ENCODE peak calls at places on chromosomes 3 and 15, in five cellular contexts. I is IMR-90, E is H1, O is K562, R is HepG2. H is an unnamed sample.

GRCh38 chr3:154122912-154123559 is 1.8 kb downstream of the ARHGEF26 start:
- DNase-seq in E (no peak), R (peak; percentile 1), O (no peak), I (peak; percentile 15), H (no peak)

GRCh38 chr3:76107935-76108570 is 322.7 kb upstream of the ZNF717 start:
- DNase-seq in R (peak; percentile 1), E (no peak), O (peak; percentile 1), I (peak; percentile 61), H (peak; percentile 1)

GRCh38 chr3:139101396-139101795 is 56.7 kb upstream of the PRR23C start:
- DNase-seq in I (no peak), E (no peak), R (no peak), O (no peak), H (no peak)

GRCh38 chr3:179739816-179740594 is 87.2 kb downstream of the USP13 start:
- DNase-seq in I (no peak), E (no peak), R (peak; percentile 91), O (no peak), H (no peak)

GRCh38 chr3:94115482-94115881 is 52.6 kb downstream of the NSUN3 start:
- DNase-seq in R (no peak), I (peak; percentile 27), O (peak; percentile 6), E (no peak), H (peak; percentile 32)

GRCh38 chr3:158419820-158420653 is 151.0 kb upstream of the MLF1 start:
- DNase-seq in E (no peak), R (no peak), O (no peak), I (no peak), H (no peak)

GRCh38 chr3:46673151-46674030 is 20.1 kb downstream of the ALS2CL start:
- DNase-seq in E (no peak), R (no peak), I (no peak), O (no peak), H (no peak)

GRCh38 chr15:49279481-49280186 is 109.6 kb downstream of the GALK2 start:
- DNase-seq in R (no peak), E (no peak), O (no peak), I (no peak), H (no peak)

GRCh38 chr3:163572856-163573255 is 1505.4 kb downstream of the SI start:
- DNase-seq in O (no peak), I (no peak), E (no peak), R (no peak), H (no peak)

GRCh38 chr3:195238626-195239118 is 32.3 kb downstream of the XXYLT1 start:
- DNase-seq in O (no peak), R (no peak), I (peak; percentile 50), E (no peak), H (no peak)

GRCh38 chr15:64536244-64536836 is 76.0 kb downstream of the ZNF609 start:
- DNase-seq in R (peak; percentile 85), O (no peak), E (no peak), I (peak; percentile 92), H (peak; percentile 84)

GRCh38 chr15:45534821-45535220 is 12.3 kb upstream of the SLC30A4 start:
- DNase-seq in R (no peak), O (no peak), E (no peak), I (no peak), H (no peak)

GRCh38 chr15:40452296-40453090 is 11.7 kb downstream of the BAHD1 start:
- DNase-seq in E (no peak), I (no peak), R (no peak), O (no peak), H (no peak)

GRCh38 chr3:128607710-128608048 is 42.9 kb downstream of the RPN1 start:
- DNase-seq in R (no peak), I (no peak), O (no peak), E (no peak), H (no peak)

GRCh38 chr3:52690560-52690959 is 4.7 kb downstream of the GNL3 start:
- DNase-seq in R (no peak), O (no peak), E (no peak), I (no peak), H (no peak)

GRCh38 chr3:126355777-126356372 is 1.3 kb downstream of the KLF15 start:
- DNase-seq in E (peak; percentile 64), O (peak; percentile 94), I (peak; percentile 52), R (peak; percentile 94), H (no peak)

GRCh38 chr15:41258706-41259471 is 27.8 kb downstream of the CHP1 start:
- DNase-seq in I (peak; percentile 77), R (peak; percentile 40), E (no peak), O (peak; percentile 32), H (no peak)

GRCh38 chr3:113532698-113533533 is 561 bp downstream of the SIDT1 start:
- DNase-seq in O (no peak), E (no peak), I (no peak), R (no peak), H (peak; percentile 20)

GRCh38 chr3:58260733-58261132 is 23.1 kb downstream of the ABHD6 start:
- DNase-seq in I (peak; percentile 64), E (no peak), O (no peak), R (no peak), H (no peak)

GRCh38 chr15:60299452-60300047 is 98.2 kb downstream of the ANXA2 start:
- DNase-seq in I (no peak), O (peak; percentile 40), E (no peak), R (no peak), H (peak; percentile 12)

GRCh38 chr3:124714218-124714853 is 15.9 kb upstream of the UMPS start:
- DNase-seq in O (no peak), E (no peak), R (no peak), I (peak; percentile 21), H (no peak)

GRCh38 chr3:71389911-71390573 is 193.5 kb downstream of the FOXP1 start:
- DNase-seq in O (no peak), I (peak; percentile 65), E (peak; percentile 29), R (peak; percentile 39), H (peak; percentile 41)

GRCh38 chr15:91258436-91258779 is 158.4 kb downstream of the SV2B start:
- DNase-seq in O (no peak), I (no peak), R (no peak), E (no peak), H (peak; percentile 16)

GRCh38 chr15:82108489-82109078 is 62.8 kb upstream of the MEX3B start:
- DNase-seq in I (peak; percentile 50), E (peak; percentile 29), R (peak; percentile 23), O (peak; percentile 78), H (peak; percentile 63)

GRCh38 chr15:34812369-34812768 is 17.0 kb upstream of the ACTC1 start:
- DNase-seq in R (no peak), O (no peak), E (no peak), I (peak; percentile 95), H (no peak)

GRCh38 chr15:67512140-67512539 is 8.8 kb upstream of the C15orf61 start:
- DNase-seq in I (no peak), O (no peak), E (no peak), R (no peak), H (no peak)

GRCh38 chr3:160084998-160085397 is 96.4 kb downstream of the IL12A start:
- DNase-seq in O (no peak), R (no peak), E (no peak), I (no peak), H (no peak)

GRCh38 chr3:149310796-149311534 is 22.5 kb downstream of the TM4SF18 start:
- DNase-seq in O (no peak), E (no peak), I (no peak), R (no peak), H (no peak)

GRCh38 chr15:38253448-38253847 is 812 bp downstream of the SPRED1 start:
- DNase-seq in O (peak; percentile 66), E (no peak), R (no peak), I (peak; percentile 75), H (no peak)

DNA sequence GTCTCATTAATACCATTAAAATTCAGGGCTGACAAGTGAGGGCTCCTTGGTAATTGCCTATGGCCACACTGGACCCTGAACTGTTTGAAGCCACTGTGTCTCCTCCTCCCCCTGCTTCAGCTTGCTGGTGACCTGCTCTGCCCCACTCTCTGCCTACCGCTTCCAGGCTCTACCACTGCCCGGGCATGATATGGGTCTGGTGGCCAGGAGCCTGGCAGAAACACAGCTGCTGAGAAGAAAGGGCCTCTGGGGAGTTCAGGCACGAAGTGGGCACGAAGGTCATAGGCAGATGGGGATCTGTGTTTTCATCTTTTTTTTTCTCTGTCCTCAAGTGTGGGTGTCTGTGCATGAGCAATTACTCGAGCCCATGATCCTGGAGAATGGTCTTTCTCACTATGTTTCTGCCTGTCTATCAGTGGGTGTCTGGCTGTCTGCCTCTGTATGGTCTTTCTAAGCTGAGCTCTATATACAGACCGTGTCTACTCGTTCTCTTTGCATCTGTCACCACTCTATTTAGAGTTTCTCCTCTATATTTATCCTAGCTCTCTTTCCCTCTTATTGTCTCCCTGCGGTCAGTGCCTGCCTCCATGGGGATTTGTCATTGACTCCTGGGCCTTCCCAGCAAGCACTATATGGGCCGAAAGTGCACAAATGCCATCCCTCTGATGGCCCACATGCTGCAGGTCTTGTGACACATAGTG is 42.1 kb upstream of the EPHB1 start:
- DNase-seq in R (no peak), E (no peak), O (no peak), I (no peak), H (no peak)
- TF ChIP-seq USF2 in R (no peak), E (no peak), O (no peak), I (no peak), H (no peak)

GRCh38 chr3:123080864-123081562 is 14.2 kb downstream of the PDIA5 start:
- DNase-seq in E (no peak), I (no peak), O (peak; percentile 79), R (no peak), H (no peak)
- TF ChIP-seq RFX5 in E (no peak), I (no peak), O (no peak), R (no peak), H (no peak)

GRCh38 chr15:77396692-77397091 is 23.2 kb downstream of the PEAK1 start:
- DNase-seq in I (no peak), O (no peak), R (no peak), E (no peak), H (no peak)
- TF ChIP-seq MAFK in I (no peak), O (no peak), R (no peak), E (no peak), H (no peak)

GRCh38 chr15:52657338-52657737 is 21.9 kb downstream of the ATOSA start:
- DNase-seq in R (no peak), O (no peak), I (peak; percentile 93), E (no peak), H (no peak)
- TF ChIP-seq USF2 in R (no peak), O (no peak), I (no peak), E (no peak), H (no peak)

GRCh38 chr3:72907131-72907697 is 19.4 kb downstream of the GXYLT2 start:
- DNase-seq in E (no peak), I (peak; percentile 72), R (no peak), O (no peak), H (no peak)
- TF ChIP-seq RFX5 in E (no peak), I (no peak), R (no peak), O (no peak), H (no peak)

GRCh38 chr3:184227481-184227935 is 1.9 kb upstream of the VWA5B2 start:
- DNase-seq in I (no peak), O (peak; percentile 59), R (peak; percentile 44), E (no peak), H (peak; percentile 71)
- TF ChIP-seq MAFK in I (no peak), O (no peak), R (no peak), E (no peak), H (no peak)

GRCh38 chr3:146640955-146641867 is 36.1 kb upstream of the PLSCR5 start:
- DNase-seq in I (peak; percentile 37), E (no peak), R (peak; percentile 56), O (peak; percentile 36), H (peak; percentile 61)
- TF ChIP-seq USF2 in I (no peak), E (no peak), R (no peak), O (no peak), H (no peak)

H was measured in A549.